ENCODE peak calls at places on chromosomes 12 and 14, in five cellular contexts. S is amniotic epithelial cell, W is mammary epithelial cell, K is iPS DF 19.7, Z is ELF-1. B is an unnamed sample.

GRCh38 chr12:56451147-56451546 is 1.9 kb upstream of the TIMELESS start:
- DNase-seq in S (no peak), W (no peak), K (no peak), Z (no peak), B (no peak)

GRCh38 chr12:109827566-109828550 is 5.3 kb downstream of the TRPV4 start:
- DNase-seq in S (peak; percentile 26), W (no peak), K (no peak), Z (no peak), B (no peak)

GRCh38 chr14:61866932-61867920 is 105.0 kb downstream of the SNAPC1 start:
- DNase-seq in S (no peak), W (no peak), K (no peak), Z (no peak), B (no peak)

GRCh38 chr12:22981711-22982110 is 356.7 kb downstream of the ETNK1 start:
- DNase-seq in S (peak; percentile 56), W (peak; percentile 15), K (no peak), Z (peak; percentile 10), B (no peak)

GRCh38 chr12:94689002-94689645 is 38.8 kb upstream of the TMCC3 start:
- DNase-seq in S (peak; percentile 88), W (peak; percentile 38), K (no peak), Z (no peak), B (no peak)

GRCh38 chr14:89669209-89669608 is 252.2 kb upstream of the FOXN3 start:
- DNase-seq in S (no peak), W (no peak), K (no peak), Z (peak; percentile 12), B (no peak)

GRCh38 chr12:89352242-89352491 is 134 bp downstream of the DUSP6 start:
- DNase-seq in S (no peak), W (no peak), K (no peak), Z (no peak), B (no peak)

GRCh38 chr12:507261-507853 is 47.6 kb downstream of the B4GALNT3 start:
- DNase-seq in S (no peak), W (no peak), K (no peak), Z (peak; percentile 53), B (no peak)

GRCh38 chr14:70655110-70655826 is 13.6 kb downstream of the TTC9 start:
- DNase-seq in S (no peak), W (no peak), K (peak; percentile 90), Z (peak; percentile 36), B (no peak)

GRCh38 chr12:29226621-29227020 is 77.5 kb downstream of the FAR2 start:
- DNase-seq in S (peak; percentile 36), W (no peak), K (no peak), Z (no peak), B (no peak)

GRCh38 chr14:100669468-100669867 is 57.2 kb upstream of the DLK1 start:
- DNase-seq in S (no peak), W (no peak), K (no peak), Z (no peak), B (no peak)

GRCh38 chr12:124457287-124458219 is 109.9 kb downstream of the NCOR2 start:
- DNase-seq in S (peak; percentile 93), W (no peak), K (no peak), Z (peak; percentile 50), B (no peak)

GRCh38 chr12:105933671-105934665 is 204.8 kb downstream of the NUAK1 start:
- DNase-seq in S (peak; percentile 93), W (peak; percentile 95), K (no peak), Z (peak; percentile 28), B (peak; percentile 95)

GRCh38 chr12:88298014-88298682 is 156.0 kb downstream of the TMTC3 start:
- DNase-seq in S (no peak), W (no peak), K (no peak), Z (no peak), B (no peak)

GRCh38 chr14:74582910-74583581 is 29.0 kb downstream of the LTBP2 start:
- DNase-seq in S (peak; percentile 30), W (peak; percentile 40), K (no peak), Z (no peak), B (no peak)

GRCh38 chr12:57430117-57430930 is 519 bp downstream of the R3HDM2 start:
- DNase-seq in S (peak; percentile 20), W (peak; percentile 37), K (no peak), Z (no peak), B (no peak)

GRCh38 chr12:94372379-94372930 is 87.2 kb downstream of the CEP83 start:
- DNase-seq in S (no peak), W (no peak), K (no peak), Z (no peak), B (no peak)

GRCh38 chr12:110689002-110689600 is at the start of gene HVCN1:
- DNase-seq in S (no peak), W (no peak), K (no peak), Z (no peak), B (no peak)

GRCh38 chr12:108833355-108833733 is 24.0 kb downstream of the SSH1 start:
- DNase-seq in S (peak; percentile 72), W (peak; percentile 73), K (no peak), Z (peak; percentile 83), B (peak; percentile 67)

GRCh38 chr12:18130855-18131254 is 40.9 kb upstream of the RERGL start:
- DNase-seq in S (no peak), W (no peak), K (no peak), Z (no peak), B (no peak)

GRCh38 chr14:93262446-93262845 is 55.4 kb downstream of the UBR7 start:
- DNase-seq in S (no peak), W (peak; percentile 17), K (no peak), Z (no peak), B (no peak)

GRCh38 chr12:52032797-52033505 is 18.3 kb upstream of the NR4A1 start:
- DNase-seq in S (peak; percentile 95), W (peak; percentile 93), K (peak; percentile 90), Z (peak; percentile 97), B (peak; percentile 92)

GRCh38 chr12:123889000-123889399 is 83.6 kb downstream of the CCDC92 start:
- DNase-seq in S (no peak), W (no peak), K (no peak), Z (no peak), B (no peak)

GRCh38 chr12:79420146-79420618 is 270.6 kb downstream of the PAWR start:
- DNase-seq in S (peak; percentile 90), W (peak; percentile 76), K (peak; percentile 47), Z (peak; percentile 43), B (peak; percentile 92)

GRCh38 chr12:54352891-54353874 is 11.1 kb downstream of the GPR84 start:
- DNase-seq in S (peak; percentile 68), W (no peak), K (no peak), Z (peak; percentile 27), B (peak; percentile 26)

GRCh38 chr12:31008961-31009840 is 64.5 kb upstream of the DDX11 start:
- DNase-seq in S (no peak), W (no peak), K (no peak), Z (no peak), B (no peak)

GRCh38 chr14:106802413-106803364 is 1276.3 kb downstream of the TMEM121 start:
- DNase-seq in S (no peak), W (no peak), K (no peak), Z (peak; percentile 2), B (no peak)

GRCh38 chr12:25014961-25015360 is 66.1 kb upstream of the BCAT1 start:
- DNase-seq in S (no peak), W (peak; percentile 41), K (no peak), Z (no peak), B (no peak)

GRCh38 chr12:82486524-82487235 is 128.4 kb downstream of the METTL25 start:
- DNase-seq in S (peak; percentile 62), W (peak; percentile 89), K (no peak), Z (no peak), B (peak; percentile 55)

GRCh38 chr12:10031771-10032175 is 1.3 kb downstream of the CLEC9A start:
- DNase-seq in S (peak; percentile 87), W (peak; percentile 75), K (peak; percentile 71), Z (peak; percentile 15), B (peak; percentile 37)

GRCh38 chr12:101772019-101772774 is 32.9 kb upstream of the SYCP3 start:
- DNase-seq in S (peak; percentile 63), W (peak; percentile 27), K (no peak), Z (no peak), B (no peak)

GRCh38 chr14:39680777-39681176 is 248.5 kb upstream of the FBXO33 start:
- DNase-seq in S (no peak), W (no peak), K (no peak), Z (no peak), B (no peak)

GRCh38 chr14:80212025-80212402 is 710 bp upstream of the DIO2 start:
- DNase-seq in S (peak; percentile 82), W (peak; percentile 58), K (no peak), Z (peak; percentile 57), B (peak; percentile 38)

GRCh38 chr12:3085341-3086125 is 8.4 kb downstream of the TSPAN9 start:
- DNase-seq in S (no peak), W (no peak), K (no peak), Z (no peak), B (no peak)

GRCh38 chr12:40819427-40820108 is 127.3 kb downstream of the CNTN1 start:
- DNase-seq in S (no peak), W (no peak), K (peak; percentile 59), Z (peak; percentile 97), B (no peak)

GRCh38 chr12:114306646-114307045 is 99.3 kb downstream of the TBX5 start:
- DNase-seq in S (peak; percentile 3), W (no peak), K (no peak), Z (no peak), B (no peak)

GRCh38 chr14:78254911-78255431 is 84.8 kb downstream of the NRXN3 start:
- DNase-seq in S (no peak), W (peak; percentile 43), K (no peak), Z (no peak), B (peak; percentile 91)

GRCh38 chr12:2640281-2640680 is 154.5 kb upstream of the FKBP4 start:
- DNase-seq in S (no peak), W (no peak), K (no peak), Z (no peak), B (no peak)

GRCh38 chr12:96094201-96094600 is 58.8 kb upstream of the LTA4H start:
- DNase-seq in S (no peak), W (peak; percentile 91), K (no peak), Z (peak; percentile 91), B (no peak)

B was measured in astrocyte of the cerebellum.